ENCODE peak calls at places on chromosomes 12 and 14, in four cellular contexts. U is breast epithelium, W is HCT116, B is endothelial cell of umbilical vein. Q is an unnamed sample.

GRCh38 chr14:52833891-52834290 is 42.5 kb upstream of the GNPNAT1 start:
- DNase-seq in U (no peak), W (no peak), B (no peak), Q (no peak)

GRCh38 chr14:91070572-91070971 is 10.1 kb upstream of the RPS6KA5 start:
- DNase-seq in U (no peak), W (no peak), B (no peak), Q (no peak)

GRCh38 chr12:128307791-128308190 is 40.8 kb downstream of the TMEM132C start:
- DNase-seq in U (no peak), W (no peak), B (no peak), Q (no peak)

GRCh38 chr12:46491548-46491947 is 119.0 kb upstream of the SLC38A2 start:
- DNase-seq in U (no peak), W (no peak), B (peak), Q (no peak)

GRCh38 chr14:31411218-31411727 is 9.1 kb downstream of the HEATR5A start:
- DNase-seq in U (no peak), W (no peak), B (peak), Q (no peak)

GRCh38 chr14:22303589-22304195 is 285.3 kb downstream of the DAD1 start:
- DNase-seq in U (no peak), W (no peak), B (peak), Q (peak)

GRCh38 chr14:84029246-84029645 is 1500.7 kb upstream of the FLRT2 start:
- DNase-seq in U (no peak), W (no peak), B (peak), Q (no peak)

GRCh38 chr12:84660139-84660538 is 252.5 kb downstream of the SLC6A15 start:
- DNase-seq in U (no peak), W (no peak), B (no peak), Q (no peak)

GRCh38 chr12:124032265-124032886 is 59.4 kb downstream of the ZNF664 start:
- DNase-seq in U (no peak), W (peak), B (peak), Q (peak)

GRCh38 chr12:13183621-13184020 is 12.9 kb upstream of the EMP1 start:
- DNase-seq in U (no peak), W (no peak), B (no peak), Q (no peak)

GRCh38 chr14:24398943-24399801 is at the start of gene NYNRIN:
- DNase-seq in U (no peak), W (no peak), B (peak), Q (peak)

GRCh38 chr12:79250186-79250585 is 385.6 kb downstream of the SYT1 start:
- DNase-seq in U (no peak), W (no peak), B (peak), Q (no peak)

GRCh38 chr12:92297932-92298681 is 152.5 kb upstream of the BTG1 start:
- DNase-seq in U (no peak), W (no peak), B (no peak), Q (no peak)

GRCh38 chr12:51749201-51749985 is 99.1 kb downstream of the FIGNL2 start:
- DNase-seq in U (no peak), W (no peak), B (no peak), Q (no peak)

GRCh38 chr12:19547258-19547657 is 108.0 kb downstream of the AEBP2 start:
- DNase-seq in U (no peak), W (no peak), B (peak), Q (no peak)

GRCh38 chr12:64175254-64175945 is 46.7 kb downstream of the KICS2 start:
- DNase-seq in U (no peak), W (no peak), B (no peak), Q (peak)

GRCh38 chr12:14322403-14322802 is 43.1 kb upstream of the ATF7IP start:
- DNase-seq in U (no peak), W (no peak), B (no peak), Q (no peak)

GRCh38 chr14:33567003-33567735 is 383.7 kb downstream of the EGLN3 start:
- DNase-seq in U (no peak), W (no peak), B (peak), Q (no peak)

GRCh38 chr12:56759270-56759908 is 3.7 kb upstream of the HSD17B6 start:
- DNase-seq in U (no peak), W (no peak), B (no peak), Q (no peak)

GRCh38 chr14:20697273-20698017 is 8.9 kb downstream of the ANG start:
- DNase-seq in U (no peak), W (peak), B (peak), Q (peak)

GRCh38 chr12:49548822-49549648 is 10.2 kb downstream of the KCNH3 start:
- DNase-seq in U (no peak), W (no peak), B (peak), Q (peak)

GRCh38 chr14:69827560-69827959 is 30.5 kb upstream of the SLC10A1 start:
- DNase-seq in U (no peak), W (no peak), B (no peak), Q (no peak)

GRCh38 chr14:100556936-100557505 is 30.2 kb downstream of the BEGAIN start:
- DNase-seq in U (no peak), W (no peak), B (no peak), Q (no peak)

GRCh38 chr12:28130625-28131598 is 59.3 kb upstream of the CCDC91 start:
- DNase-seq in U (no peak), W (no peak), B (peak), Q (no peak)

GRCh38 chr14:29643415-29644206 is 284.0 kb downstream of the PRKD1 start:
- DNase-seq in U (no peak), W (no peak), B (peak), Q (peak)

GRCh38 chr12:19388131-19388549 is 51.2 kb upstream of the AEBP2 start:
- DNase-seq in U (no peak), W (no peak), B (no peak), Q (no peak)

GRCh38 chr14:67187826-67188225 is 1.4 kb upstream of the GARIN2 start:
- DNase-seq in U (no peak), W (peak), B (no peak), Q (no peak)
- TF ChIP-seq POLR2AphosphoS5 in U (no peak), W (no peak), B (no peak), Q (no peak)

GRCh38 chr14:104865631-104866441 is 768 bp downstream of the CEP170B start:
- DNase-seq in U (no peak), W (peak), B (peak), Q (peak)

GRCh38 chr14:104865069-104865630 is at the start of gene CEP170B:
- DNase-seq in U (no peak), W (no peak), B (peak), Q (peak)

GRCh38 chr14:104863131-104863862 is 1.8 kb upstream of the CEP170B start:
- DNase-seq in U (no peak), W (no peak), B (no peak), Q (no peak)

GRCh38 chr14:104864267-104865068 is 600 bp upstream of the CEP170B start:
- DNase-seq in U (peak), W (peak), B (no peak), Q (peak)

DNA sequence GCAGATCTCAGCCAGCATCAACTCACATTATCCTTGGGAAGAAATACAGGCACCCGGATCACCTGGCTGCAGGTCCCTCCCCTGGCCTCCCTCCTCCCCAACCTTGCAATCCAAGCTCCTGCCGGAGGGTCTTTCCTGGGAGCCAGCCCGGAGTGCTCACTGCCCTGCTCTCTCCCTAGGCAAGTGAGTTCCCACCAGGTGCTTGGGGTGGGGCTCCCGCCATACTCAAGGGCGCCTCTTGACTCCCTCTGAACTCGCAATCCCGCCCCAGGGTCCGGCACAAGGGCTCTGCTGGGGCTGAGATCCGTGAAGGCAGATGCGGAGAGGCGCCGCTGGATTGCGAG is 1.2 kb upstream of the CEP170B start:
- DNase-seq in U (no peak), W (no peak), B (no peak), Q (no peak)
- H3K4me3 ChIP-seq in U (peak), W (peak), B (no peak), Q (peak)

GRCh38 chr14:95513261-95513660 is 3.2 kb downstream of the SYNE3 start:
- DNase-seq in U (no peak), W (no peak), B (no peak), Q (no peak)
- TF ChIP-seq CTCF in U (no peak), W (no peak), B (no peak), Q (no peak)

GRCh38 chr12:108039794-108040193 is 89.3 kb upstream of the WSCD2 start:
- DNase-seq in U (no peak), W (no peak), B (no peak), Q (no peak)

GRCh38 chr12:108033091-108033490 is 96.0 kb upstream of the WSCD2 start:
- DNase-seq in U (no peak), W (no peak), B (no peak), Q (peak)

GRCh38 chr12:108040968-108041367 is 88.1 kb upstream of the WSCD2 start:
- DNase-seq in U (no peak), W (no peak), B (no peak), Q (no peak)

GRCh38 chr12:108037960-108038359 is 91.1 kb upstream of the WSCD2 start:
- DNase-seq in U (no peak), W (no peak), B (no peak), Q (no peak)

DNA sequence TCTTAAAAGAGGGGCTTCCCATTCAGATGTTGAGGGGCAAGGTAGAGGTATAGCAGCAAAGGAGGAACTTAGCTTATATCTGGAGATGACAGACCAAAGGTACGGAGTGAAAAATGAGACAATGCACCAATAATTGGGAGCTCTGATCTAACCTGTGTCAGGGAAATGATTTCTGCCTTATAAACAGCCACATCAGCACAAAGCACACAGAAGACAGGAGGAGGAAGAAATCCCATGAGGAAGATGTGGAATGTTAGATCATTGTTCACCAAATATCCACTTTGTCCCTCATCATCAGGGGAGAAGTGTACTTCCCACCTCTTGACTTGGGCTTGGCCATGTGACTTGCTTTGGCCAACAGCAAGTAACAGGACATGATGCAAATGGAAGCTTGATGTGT is 93.7 kb upstream of the WSCD2 start:
- DNase-seq in U (no peak), W (no peak), B (no peak), Q (no peak)
- TF ChIP-seq POLR2AphosphoS5 in U (no peak), W (no peak), B (no peak), Q (no peak)

GRCh38 chr12:116881325-116881866 is at the start of gene HRK:
- DNase-seq in U (no peak), W (no peak), B (no peak), Q (peak)

GRCh38 chr12:116880817-116881324 is 370 bp downstream of the HRK start:
- DNase-seq in U (no peak), W (no peak), B (peak), Q (peak)

GRCh38 chr12:116878567-116879508 is 2.4 kb downstream of the HRK start:
- DNase-seq in U (no peak), W (no peak), B (no peak), Q (peak)

GRCh38 chr12:116880213-116880816 is 926 bp downstream of the HRK start:
- DNase-seq in U (no peak), W (no peak), B (peak), Q (peak)

GRCh38 chr12:116879509-116880212 is 1.6 kb downstream of the HRK start:
- DNase-seq in U (no peak), W (no peak), B (no peak), Q (peak)
- H3K4me3 ChIP-seq in U (peak), W (peak), B (no peak), Q (peak)